ENCODE peak calls at places on chromosomes 16 and 17, in six cellular contexts. L is caudate nucleus; M is NCI-H1436; X is progenitor cell of endocrine pancreas; O is NCI-H146; I is activated CD4-positive, alpha-beta T cell treated with anti-CD3 and anti-CD28 coated beads for 4 hours. J is an unnamed sample.

GRCh38 chr16:8581923-8582580 is 8.3 kb downstream of the TMEM114 start:
- DNase-seq in O (no peak), L (no peak), M (no peak), X (no peak), I (no peak), J (no peak)

GRCh38 chr17:80948091-80948960 is 43.3 kb upstream of the CHMP6 start:
- DNase-seq in M (no peak), I (no peak), L (no peak), O (no peak), X (no peak), J (no peak)

GRCh38 chr17:55120651-55121050 is 144.1 kb upstream of the HLF start:
- DNase-seq in X (no peak), M (no peak), O (no peak), I (no peak), L (no peak), J (no peak)

GRCh38 chr16:75265911-75266701 is 14.7 kb upstream of the BCAR1 start:
- DNase-seq in L (peak), M (peak), I (no peak), O (peak), X (peak), J (no peak)

GRCh38 chr17:31448467-31449077 is 57.1 kb downstream of the RAB11FIP4 start:
- DNase-seq in I (no peak), X (no peak), M (no peak), L (no peak), O (no peak), J (no peak)

GRCh38 chr16:27242868-27243590 is 25.5 kb downstream of the NSMCE1 start:
- DNase-seq in X (no peak), L (no peak), O (peak), M (no peak), I (no peak), J (no peak)

GRCh38 chr17:45997166-45997565 is 1.9 kb upstream of the STH start:
- DNase-seq in M (no peak), L (no peak), I (no peak), O (no peak), X (no peak), J (no peak)

GRCh38 chr17:53765609-53766008 is 57.1 kb upstream of the KIF2B start:
- DNase-seq in O (no peak), L (no peak), X (no peak), M (no peak), I (no peak), J (no peak)

GRCh38 chr17:80931421-80932265 is 60.0 kb upstream of the CHMP6 start:
- DNase-seq in M (no peak), I (no peak), X (no peak), L (no peak), O (peak), J (no peak)

GRCh38 chr16:84406006-84406963 is 37.9 kb downstream of the ATP2C2 start:
- DNase-seq in O (no peak), I (no peak), X (no peak), L (peak), M (no peak), J (no peak)

GRCh38 chr17:78173025-78173715 is 4.8 kb downstream of the SYNGR2 start:
- DNase-seq in M (no peak), I (no peak), X (no peak), O (no peak), L (no peak), J (no peak)

GRCh38 chr16:81558077-81558443 is 113.5 kb downstream of the CMIP start:
- DNase-seq in M (no peak), O (no peak), X (no peak), I (no peak), L (no peak), J (no peak)

GRCh38 chr17:3845361-3845753 is 689 bp downstream of the NCBP3 start:
- DNase-seq in X (no peak), L (no peak), O (peak), I (peak), M (no peak), J (no peak)

GRCh38 chr17:74211929-74212261 is 1.5 kb upstream of the TTYH2 start:
- DNase-seq in X (no peak), I (no peak), L (peak), M (no peak), O (no peak), J (no peak)

GRCh38 chr17:20779521-20779920 is 200.0 kb downstream of the CDRT15L2 start:
- DNase-seq in L (no peak), M (no peak), O (no peak), I (no peak), X (no peak), J (no peak)

GRCh38 chr16:2142942-2143868 is 5.2 kb upstream of the RAB26 start:
- DNase-seq in L (peak), M (no peak), X (no peak), I (no peak), O (peak), J (no peak)

GRCh38 chr16:49617710-49618330 is 238.1 kb downstream of the ZNF423 start:
- DNase-seq in I (no peak), L (no peak), M (no peak), X (no peak), O (no peak), J (no peak)

GRCh38 chr17:79974786-79975497 is 60.7 kb downstream of the TBC1D16 start:
- DNase-seq in M (no peak), O (no peak), X (no peak), L (no peak), I (no peak), J (no peak)

GRCh38 chr17:11238710-11239109 is 2.3 kb upstream of the SHISA6 start:
- DNase-seq in O (no peak), X (no peak), L (no peak), I (no peak), M (no peak), J (no peak)

GRCh38 chr17:71032746-71033273 is 863.5 kb downstream of the KCNJ2 start:
- DNase-seq in M (peak), I (no peak), L (no peak), O (peak), X (no peak), J (no peak)

GRCh38 chr17:42456223-42457106 is 2.2 kb upstream of the ATP6V0A1 start:
- DNase-seq in X (no peak), I (no peak), L (no peak), O (no peak), M (no peak), J (no peak)

GRCh38 chr17:78692460-78693010 is 89.5 kb downstream of the CYTH1 start:
- DNase-seq in M (no peak), O (no peak), I (no peak), X (no peak), L (no peak), J (no peak)

GRCh38 chr16:67001159-67001486 is 12.7 kb downstream of the CES4A start:
- DNase-seq in L (no peak), O (no peak), M (no peak), I (no peak), X (no peak), J (no peak)

GRCh38 chr16:63749256-63749655 is 1372.6 kb downstream of the CDH11 start:
- DNase-seq in M (no peak), O (no peak), I (no peak), L (no peak), X (no peak), J (no peak)

GRCh38 chr16:28538733-28539596 is at the start of gene NUPR1:
- DNase-seq in O (no peak), M (no peak), I (no peak), X (no peak), L (peak), J (no peak)

GRCh38 chr17:38344127-38344745 is 480 bp upstream of the GPR179 start:
- DNase-seq in I (no peak), X (no peak), O (no peak), L (no peak), M (no peak), J (no peak)

GRCh38 chr16:6929868-6930267 is 402.8 kb upstream of the RBFOX1 start:
- DNase-seq in M (no peak), O (no peak), X (no peak), L (no peak), I (no peak), J (no peak)